ENCODE peak calls at places on chromosomes 3 and 15, in nine cellular contexts. S is PC-3; H is tibial nerve; M is A549; G is AG04450; W is left lung; E is CD8-positive, alpha-beta T cell; A is glutamatergic neuron; Z is H9. C is an unnamed sample.

GRCh38 chr3:129482721-129483120 is 42.7 kb downstream of the IFT122 start:
- DNase-seq in S (no peak), H (no peak), M (no peak), G (no peak), W (no peak), E (no peak), A (no peak), Z (peak), C (no peak)

GRCh38 chr15:72155021-72155621 is 36.9 kb downstream of the SENP8 start:
- DNase-seq in S (peak), H (peak), M (peak), G (no peak), W (peak), E (no peak), A (no peak), Z (no peak), C (no peak)

GRCh38 chr15:89142423-89142822 is 54.2 kb downstream of the ABHD2 start:
- DNase-seq in S (no peak), H (no peak), M (no peak), G (no peak), W (no peak), E (no peak), A (no peak), Z (no peak), C (no peak)

GRCh38 chr3:156892701-156893100 is 66.5 kb downstream of the LEKR1 start:
- DNase-seq in S (peak), H (no peak), M (no peak), G (no peak), W (no peak), E (no peak), A (no peak), Z (no peak), C (no peak)

GRCh38 chr15:67840747-67841634 is 1.1 kb upstream of the RNU6-1 start:
- DNase-seq in S (peak), H (peak), M (peak), G (no peak), W (no peak), E (no peak), A (no peak), Z (no peak), C (no peak)

GRCh38 chr3:89372456-89372855 is 265.0 kb downstream of the EPHA3 start:
- DNase-seq in S (peak), H (no peak), M (no peak), G (no peak), W (no peak), E (no peak), A (no peak), Z (no peak), C (no peak)

GRCh38 chr3:58173670-58174472 is 36.9 kb downstream of the DNASE1L3 start:
- DNase-seq in S (peak), H (no peak), M (peak), G (no peak), W (no peak), E (peak), A (peak), Z (peak), C (peak)

GRCh38 chr3:72265250-72265649 is 480.3 kb upstream of the PROK2 start:
- DNase-seq in S (no peak), H (no peak), M (no peak), G (no peak), W (no peak), E (no peak), A (no peak), Z (no peak), C (no peak)

GRCh38 chr3:68817243-68817642 is 115.1 kb downstream of the TAFA4 start:
- DNase-seq in S (peak), H (no peak), M (no peak), G (no peak), W (no peak), E (no peak), A (no peak), Z (no peak), C (no peak)

GRCh38 chr15:68201153-68201878 is 3.8 kb downstream of the CALML4 start:
- DNase-seq in S (no peak), H (no peak), M (no peak), G (no peak), W (no peak), E (no peak), A (no peak), Z (no peak), C (no peak)

GRCh38 chr15:42159381-42160015 is 3.1 kb upstream of the PLA2G4F start:
- DNase-seq in S (no peak), H (no peak), M (no peak), G (no peak), W (peak), E (no peak), A (no peak), Z (no peak), C (no peak)

GRCh38 chr15:59994855-59995557 is 9.1 kb upstream of the FOXB1 start:
- DNase-seq in S (no peak), H (no peak), M (no peak), G (no peak), W (no peak), E (no peak), A (peak), Z (peak), C (no peak)

DNA sequence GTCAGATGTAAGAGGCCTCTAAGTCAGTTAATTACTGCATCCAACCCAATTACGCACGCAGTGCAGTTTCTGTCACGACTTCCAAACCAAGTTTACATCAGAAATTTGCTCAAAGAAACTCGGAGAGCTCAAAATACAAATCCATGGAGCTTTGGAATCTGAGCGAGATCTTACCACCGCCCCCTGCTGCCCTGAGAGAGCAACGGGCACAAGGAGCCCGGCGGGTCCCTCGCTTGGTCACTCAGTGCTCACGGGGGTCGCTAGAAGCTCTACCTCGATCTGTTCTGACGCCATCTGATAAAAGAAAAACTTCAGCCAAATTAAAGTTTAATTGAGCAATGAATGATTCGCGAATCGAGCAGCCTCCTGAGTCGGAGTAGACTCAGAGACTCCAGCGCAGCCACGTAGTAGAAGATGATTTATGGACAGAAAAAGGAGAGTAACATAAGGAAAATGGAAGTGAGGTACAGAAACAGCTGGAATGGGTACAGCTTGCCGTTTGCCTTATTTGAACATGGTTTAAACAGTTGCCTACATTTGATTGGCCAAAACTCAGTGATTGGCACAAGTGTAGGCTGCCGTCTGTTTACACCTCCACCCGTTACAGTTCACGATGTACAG is 232.7 kb upstream of the ATP10A start:
- DNase-seq in S (peak), H (no peak), M (no peak), G (no peak), W (no peak), E (no peak), A (peak), Z (peak), C (no peak)
- TF ChIP-seq CTCF in S (peak), H (no peak), M (peak), G (peak), W (no peak), E (no peak), A (peak), Z (peak), C (no peak)

DNA sequence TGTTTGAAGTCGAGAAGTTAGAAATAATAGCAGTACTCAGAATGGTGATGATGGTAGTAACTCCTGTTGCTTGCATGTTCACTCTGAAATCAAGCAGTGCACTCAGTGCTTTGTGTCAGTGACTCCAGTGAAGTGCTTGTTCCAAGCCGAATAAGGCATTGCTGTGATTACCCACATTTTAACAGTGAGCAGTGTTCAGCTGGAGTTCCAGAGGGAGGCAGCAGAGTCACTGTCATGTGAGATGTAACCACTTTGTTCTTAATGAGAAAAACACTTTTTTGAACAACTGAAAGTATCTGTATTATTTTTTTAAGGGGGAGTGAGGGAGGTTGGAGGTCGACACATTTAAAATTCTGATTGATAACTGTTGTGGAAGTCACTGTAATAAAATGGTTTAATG is 3.7 kb downstream of the MDFIC2 start:
- DNase-seq in S (peak), H (no peak), M (peak), G (peak), W (no peak), E (no peak), A (no peak), Z (peak), C (no peak)
- TF ChIP-seq CTCF in S (peak), H (no peak), M (peak), G (no peak), W (no peak), E (no peak), A (no peak), Z (peak), C (peak)

DNA sequence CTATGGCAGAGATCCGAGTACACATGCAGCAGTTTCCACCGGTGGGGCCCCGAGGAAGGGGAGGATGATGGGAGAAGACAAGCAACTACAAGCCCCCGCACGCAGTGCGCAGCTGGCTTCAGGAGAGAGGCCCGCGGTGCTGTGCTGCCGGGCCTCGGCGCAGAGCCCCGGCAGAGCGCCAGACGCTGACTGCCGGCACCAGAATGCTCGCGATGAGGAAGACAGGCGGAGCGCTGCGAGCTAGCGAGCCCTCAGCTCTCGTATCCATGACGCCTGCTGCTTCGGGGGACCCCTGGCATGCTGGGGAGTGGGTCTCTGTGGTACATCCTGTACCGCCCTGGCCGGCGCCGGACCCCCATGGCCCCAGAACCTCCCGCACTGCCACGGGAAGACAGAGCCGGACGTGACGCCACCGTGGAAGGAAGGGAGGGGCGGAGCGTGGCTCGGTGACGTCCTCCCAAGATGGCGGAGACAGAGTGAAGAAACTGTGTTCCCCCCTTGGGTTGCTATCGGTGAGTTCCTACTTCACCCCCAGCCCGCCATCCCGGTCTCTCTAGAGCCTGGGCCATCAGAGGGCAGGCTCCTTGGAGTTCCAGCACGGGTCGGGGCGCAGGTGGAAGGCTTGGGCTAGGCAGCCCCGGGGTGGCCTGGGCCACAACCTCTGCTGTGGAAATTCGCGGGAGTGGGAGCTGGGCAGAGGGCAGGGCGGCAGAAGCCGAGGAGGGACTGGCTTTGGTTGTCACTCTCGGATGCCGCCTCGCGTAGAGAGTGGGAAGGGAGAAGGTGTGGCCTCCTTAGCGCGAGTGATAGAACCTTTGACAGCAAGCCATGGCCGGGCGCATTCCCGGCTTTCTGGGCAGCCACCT is at the start of gene MYNN:
- DNase-seq in S (peak), H (peak), M (peak), G (peak), W (peak), E (peak), A (peak), Z (peak), C (no peak)
- TF ChIP-seq CTCF in S (no peak), H (no peak), M (no peak), G (no peak), W (no peak), E (no peak), A (no peak), Z (no peak), C (no peak)

GRCh38 chr3:11438636-11439035 is 166.4 kb downstream of the ATG7 start:
- DNase-seq in S (no peak), H (peak), M (no peak), G (no peak), W (no peak), E (no peak), A (no peak), Z (no peak), C (no peak)
- TF ChIP-seq CTCF in S (no peak), H (no peak), M (no peak), G (peak), W (no peak), E (no peak), A (no peak), Z (no peak), C (no peak)

DNA sequence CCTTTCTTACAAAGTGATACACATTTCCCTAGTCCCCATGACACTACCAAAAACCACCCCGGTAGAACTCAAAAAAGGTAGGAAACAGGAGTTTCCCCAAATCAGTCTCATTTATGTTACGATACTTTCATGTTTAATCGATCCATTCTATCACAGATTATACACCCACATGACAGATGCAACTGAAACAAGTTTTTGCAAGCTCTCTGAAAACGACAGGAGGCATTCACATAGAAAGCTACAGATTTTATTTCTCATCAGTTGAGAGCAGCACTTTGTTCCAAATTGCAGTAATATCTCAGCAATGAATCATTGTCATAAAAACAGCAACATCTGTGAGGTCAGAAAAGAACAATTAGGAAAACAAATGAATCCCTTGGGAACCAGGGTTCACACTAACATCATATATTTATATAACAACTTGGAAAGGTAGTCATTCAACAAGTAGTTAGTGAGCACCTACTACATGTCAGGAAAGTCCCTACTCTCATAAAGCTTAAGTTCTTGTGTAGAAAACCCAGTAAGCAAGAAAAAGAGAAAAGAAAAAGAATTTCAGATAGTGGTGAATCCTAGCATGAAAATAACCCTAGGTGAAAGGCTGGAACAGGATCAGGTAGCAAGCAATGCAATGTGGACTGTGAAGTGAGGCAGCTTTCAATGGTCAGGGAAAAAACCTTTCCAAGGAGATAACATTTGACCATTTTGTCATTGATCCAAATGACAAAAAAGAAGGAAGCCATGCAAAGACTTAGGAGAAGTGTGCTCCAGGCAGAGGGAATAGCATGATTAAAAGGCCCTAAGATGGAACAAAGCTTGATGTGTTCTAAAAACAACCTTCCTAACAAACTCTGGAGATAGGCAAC is 8.3 kb downstream of the PLD1 start:
- DNase-seq in S (peak), H (no peak), M (peak), G (peak), W (no peak), E (no peak), A (no peak), Z (no peak), C (no peak)
- TF ChIP-seq CTCF in S (no peak), H (no peak), M (no peak), G (no peak), W (no peak), E (no peak), A (no peak), Z (no peak), C (no peak)